ENCODE peak calls at places on chromosome 10, in seven cellular contexts. P is AG10803, K is psoas muscle, Z is heart left ventricle, X is left lung, E is stomach, Y is heart right ventricle. T is an unnamed sample.

GRCh38 chr10:25026463-25026862 is 10.1 kb downstream of the THNSL1 start:
- DNase-seq in P (peak; percentile 52), K (no peak), Z (no peak), X (no peak), E (no peak), Y (no peak), T (no peak)

GRCh38 chr10:11330383-11331020 is 280.9 kb downstream of the USP6NL start:
- DNase-seq in P (peak; percentile 59), K (no peak), Z (no peak), X (no peak), E (no peak), Y (peak; percentile 66), T (no peak)

GRCh38 chr10:79347894-79348639 is 798 bp downstream of the PPIF start:
- DNase-seq in P (peak; percentile 77), K (peak; percentile 87), Z (peak; percentile 82), X (peak; percentile 86), E (peak; percentile 77), Y (peak; percentile 65), T (no peak)

GRCh38 chr10:22251751-22252285 is 34.0 kb upstream of the EBLN1 start:
- DNase-seq in P (peak; percentile 54), K (peak; percentile 79), Z (peak; percentile 76), X (peak; percentile 81), E (peak; percentile 49), Y (peak; percentile 79), T (no peak)

GRCh38 chr10:110214380-110214826 is 7.0 kb downstream of the MXI1 start:
- DNase-seq in P (no peak), K (no peak), Z (no peak), X (no peak), E (no peak), Y (no peak), T (no peak)

GRCh38 chr10:44824607-44825006 is 86.5 kb upstream of the TMEM72 start:
- DNase-seq in P (no peak), K (no peak), Z (no peak), X (no peak), E (no peak), Y (no peak), T (no peak)

GRCh38 chr10:22335204-22335956 is 9.9 kb upstream of the SPAG6 start:
- DNase-seq in P (peak; percentile 61), K (peak; percentile 72), Z (peak; percentile 32), X (peak; percentile 46), E (peak; percentile 53), Y (no peak), T (no peak)

GRCh38 chr10:86665868-86666267 is 2.4 kb upstream of the LDB3 start:
- DNase-seq in P (no peak), K (no peak), Z (peak; percentile 86), X (no peak), E (no peak), Y (peak; percentile 63), T (no peak)

GRCh38 chr10:114326794-114327193 is 77.5 kb downstream of the AFAP1L2 start:
- DNase-seq in P (no peak), K (no peak), Z (no peak), X (no peak), E (no peak), Y (no peak), T (no peak)

GRCh38 chr10:5091196-5091595 is 3.0 kb upstream of the AKR1C3 start:
- DNase-seq in P (no peak), K (no peak), Z (no peak), X (no peak), E (no peak), Y (no peak), T (no peak)

GRCh38 chr10:60569681-60570080 is 180.0 kb upstream of the ANK3 start:
- DNase-seq in P (no peak), K (no peak), Z (no peak), X (no peak), E (no peak), Y (no peak), T (no peak)

GRCh38 chr10:21041763-21042458 is 144.8 kb upstream of the NEBL start:
- DNase-seq in P (no peak), K (no peak), Z (no peak), X (no peak), E (no peak), Y (no peak), T (no peak)

GRCh38 chr10:131898713-131899112 is 2.1 kb upstream of the PPP2R2D start:
- DNase-seq in P (no peak), K (no peak), Z (no peak), X (no peak), E (no peak), Y (no peak), T (no peak)

GRCh38 chr10:105840288-105840770 is 1199.2 kb downstream of the SORCS3 start:
- DNase-seq in P (no peak), K (no peak), Z (no peak), X (no peak), E (no peak), Y (no peak), T (no peak)

GRCh38 chr10:105834261-105835059 is 1193.4 kb downstream of the SORCS3 start:
- DNase-seq in P (no peak), K (no peak), Z (no peak), X (no peak), E (no peak), Y (no peak), T (no peak)

DNA sequence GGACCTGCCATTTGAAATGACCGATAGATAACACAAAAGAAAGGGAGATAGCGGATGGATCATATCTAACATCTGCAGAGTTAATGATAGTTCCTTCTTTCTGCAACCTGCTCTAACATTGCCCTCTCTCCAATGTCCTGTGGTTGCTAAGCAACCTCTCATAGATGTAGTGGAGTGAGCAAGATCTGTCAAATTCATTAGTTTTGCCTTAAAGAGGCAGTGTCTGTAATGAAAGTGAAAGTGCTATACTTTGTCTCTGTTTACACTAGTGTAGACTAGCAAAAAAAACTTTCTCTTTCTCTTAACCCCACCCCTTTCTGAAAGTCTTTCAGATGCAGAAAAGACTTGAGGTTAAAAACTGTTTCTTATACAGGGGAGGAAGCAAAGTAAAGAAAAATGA is 1196.9 kb downstream of the SORCS3 start:
- DNase-seq in P (no peak), K (no peak), Z (no peak), X (no peak), E (no peak), Y (no peak), T (no peak)
- H3K4me3 ChIP-seq in P (no peak overlapping the region), K (peak overlapping the region; percentile 48), Z (peak overlapping the region; percentile 33), X (peak overlapping the region; percentile 12), E (peak overlapping the region; percentile 40), Y (peak overlapping the region; percentile 0), T (peak overlapping the region; percentile 18)

GRCh38 chr10:3946234-3947229 is 161.5 kb upstream of the KLF6 start:
- DNase-seq in P (no peak), K (no peak), Z (no peak), X (no peak), E (no peak), Y (no peak), T (no peak)
- TF ChIP-seq CTCF in P (no peak), K (no peak), Z (no peak), X (no peak), E (no peak), Y (no peak), T (no peak)

GRCh38 chr10:59362991-59363390 is 642 bp upstream of the FAM13C start:
- DNase-seq in P (peak; percentile 26), K (peak; percentile 74), Z (peak; percentile 57), X (peak; percentile 40), E (peak; percentile 50), Y (peak; percentile 77), T (no peak)

GRCh38 chr10:59361659-59362183 is 628 bp downstream of the FAM13C start:
- DNase-seq in P (no peak), K (no peak), Z (no peak), X (no peak), E (no peak), Y (no peak), T (no peak)

GRCh38 chr10:59358576-59358975 is 3.8 kb downstream of the FAM13C start:
- DNase-seq in P (no peak), K (no peak), Z (no peak), X (no peak), E (no peak), Y (no peak), T (no peak)

GRCh38 chr10:59362184-59362966 is at the start of gene FAM13C:
- DNase-seq in P (peak; percentile 56), K (peak; percentile 81), Z (peak; percentile 67), X (peak; percentile 61), E (peak; percentile 66), Y (peak; percentile 64), T (peak; percentile 50)

DNA sequence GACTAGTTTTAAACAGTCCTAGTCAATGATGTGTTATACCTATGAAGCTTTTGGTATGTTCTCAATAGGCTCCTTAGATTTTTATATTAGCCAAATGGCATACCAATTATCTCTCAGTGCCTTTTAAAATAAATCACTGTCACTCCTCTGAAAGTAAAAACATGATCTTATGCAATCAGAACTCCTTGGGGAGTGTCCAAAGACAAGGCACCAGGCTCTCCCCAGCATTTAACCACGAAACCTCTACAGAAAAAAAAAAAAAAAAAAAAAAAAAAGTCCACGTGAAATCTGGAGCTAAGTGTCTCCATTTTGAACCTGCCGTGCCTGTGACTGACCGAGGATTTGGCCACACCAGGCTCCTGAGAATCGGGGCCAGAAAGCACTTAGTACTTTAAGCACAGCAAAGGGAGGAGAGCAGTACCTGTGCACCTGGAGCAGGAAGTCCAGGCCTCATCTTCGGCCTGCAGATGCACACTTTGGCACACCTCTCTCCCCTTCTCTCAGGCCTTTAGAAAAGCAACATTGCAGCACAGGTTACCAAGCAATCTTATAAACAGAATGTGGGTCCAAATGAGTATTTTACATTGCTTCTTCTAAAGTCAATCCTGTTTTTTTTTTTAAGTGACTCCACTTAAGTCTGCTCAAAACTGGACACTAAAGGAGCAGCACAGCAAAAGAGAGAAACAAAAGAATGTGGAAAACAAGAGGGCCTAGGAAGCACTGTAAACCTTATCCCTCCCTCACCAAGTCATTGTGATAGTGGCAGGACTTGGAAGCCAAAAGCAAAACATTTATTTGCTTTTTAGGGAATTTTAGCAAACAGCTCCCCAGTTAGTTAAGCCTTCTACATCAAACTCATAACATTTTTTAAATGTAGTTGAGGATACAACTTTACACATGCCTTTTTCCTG is 1.5 kb downstream of the FAM13C start:
- DNase-seq in P (peak; percentile 25), K (no peak), Z (no peak), X (no peak), E (no peak), Y (no peak), T (no peak)
- H3K4me3 ChIP-seq in P (no peak overlapping the region), K (peak overlapping the region; percentile 77), Z (peak overlapping the region; percentile 60), X (peak overlapping the region; percentile 24), E (peak overlapping the region; percentile 53), Y (peak overlapping the region; percentile 54), T (no peak overlapping the region)

GRCh38 chr10:125369382-125370326 is 209.3 kb upstream of the CTBP2 start:
- DNase-seq in P (no peak), K (no peak), Z (no peak), X (no peak), E (no peak), Y (no peak), T (no peak)

GRCh38 chr10:125373546-125373945 is 213.2 kb upstream of the CTBP2 start:
- DNase-seq in P (no peak), K (no peak), Z (no peak), X (no peak), E (no peak), Y (no peak), T (no peak)

GRCh38 chr10:125375210-125375609 is 214.8 kb upstream of the CTBP2 start:
- DNase-seq in P (no peak), K (no peak), Z (no peak), X (no peak), E (no peak), Y (no peak), T (no peak)

DNA sequence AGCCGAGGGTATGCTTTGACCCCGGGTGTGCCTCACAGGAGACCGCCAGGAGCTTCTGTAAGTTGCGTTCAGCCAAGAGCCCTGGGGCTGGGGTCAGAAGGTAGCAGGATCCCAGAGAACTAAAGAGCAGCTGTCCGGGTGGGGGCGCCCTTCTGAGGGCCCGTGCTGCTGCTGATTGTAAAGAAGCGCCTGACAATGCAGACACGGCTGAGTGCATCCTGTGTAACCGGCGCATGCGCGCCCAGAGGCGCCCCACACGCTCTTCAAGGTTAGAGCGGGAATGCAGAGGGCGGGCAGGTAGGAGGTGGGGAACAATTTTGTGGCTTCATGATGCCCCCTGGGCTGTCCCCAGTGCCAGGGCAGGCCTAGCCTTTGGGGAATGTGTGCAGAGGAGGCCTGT is 210.2 kb upstream of the CTBP2 start:
- DNase-seq in P (no peak), K (no peak), Z (no peak), X (no peak), E (no peak), Y (no peak), T (no peak)
- TF ChIP-seq CTCF in P (no peak), K (no peak), Z (no peak), X (no peak), E (no peak), Y (no peak), T (no peak)

T was measured in RWPE2.